ENCODE peak calls at places on chromosomes 12 and 14, in ten cellular contexts. G, X, L, V, Z, A, I, T, C and D are unnamed samples. For H3K4me1, the result is how much of the 10 kb centered on the place peaks cover.

GRCh38 chr14:100106260-100106659 is 41.0 kb downstream of the EVL start:
- DNase-seq in G (no peak), X (no peak), L (no peak), V (no peak), Z (no peak), A (peak), I (no peak), T (peak), C (no peak), D (peak)

GRCh38 chr12:15336772-15337553 is 14.7 kb downstream of the PTPRO start:
- DNase-seq in G (no peak), X (peak), L (no peak), V (no peak), Z (peak), A (no peak), I (no peak), T (no peak), C (no peak), D (no peak)

GRCh38 chr14:42002139-42002538 is 395.5 kb downstream of the LRFN5 start:
- DNase-seq in G (no peak), X (peak), L (no peak), V (no peak), Z (peak), A (no peak), I (no peak), T (no peak), C (no peak), D (no peak)

GRCh38 chr12:7959278-7960063 is 23.5 kb upstream of the SLC2A3 start:
- DNase-seq in G (no peak), X (peak), L (no peak), V (peak), Z (peak), A (peak), I (no peak), T (peak), C (no peak), D (peak)

GRCh38 chr12:111434049-111434448 is 28.3 kb downstream of the SH2B3 start:
- DNase-seq in G (no peak), X (no peak), L (no peak), V (no peak), Z (no peak), A (no peak), I (no peak), T (no peak), C (no peak), D (no peak)

GRCh38 chr12:62625238-62625637 is 158.6 kb downstream of the MON2 start:
- DNase-seq in G (no peak), X (no peak), L (no peak), V (no peak), Z (peak), A (no peak), I (no peak), T (no peak), C (no peak), D (no peak)

GRCh38 chr14:60817113-60817512 is 82.6 kb downstream of the MNAT1 start:
- DNase-seq in G (no peak), X (no peak), L (no peak), V (no peak), Z (peak), A (no peak), I (no peak), T (no peak), C (no peak), D (no peak)

GRCh38 chr12:68067762-68068376 is 78.6 kb downstream of the IFNG-AS1 start:
- DNase-seq in G (peak), X (peak), L (no peak), V (no peak), Z (peak), A (no peak), I (no peak), T (no peak), C (no peak), D (no peak)

GRCh38 chr12:104138747-104139186 is 757 bp upstream of the NFYB start:
- DNase-seq in G (no peak), X (no peak), L (peak), V (no peak), Z (peak), A (peak), I (no peak), T (no peak), C (no peak), D (no peak)

GRCh38 chr12:100661300-100661951 is 87.9 kb downstream of the GAS2L3 start:
- DNase-seq in G (no peak), X (no peak), L (no peak), V (no peak), Z (peak), A (no peak), I (no peak), T (no peak), C (no peak), D (no peak)

GRCh38 chr14:47843236-47843635 is 167.8 kb upstream of the MDGA2 start:
- DNase-seq in G (no peak), X (no peak), L (no peak), V (no peak), Z (no peak), A (no peak), I (no peak), T (no peak), C (no peak), D (no peak)

GRCh38 chr12:109963743-109964429 is 32.3 kb downstream of the GIT2 start:
- DNase-seq in G (no peak), X (no peak), L (peak), V (peak), Z (peak), A (no peak), I (no peak), T (peak), C (no peak), D (no peak)

GRCh38 chr14:72883963-72884362 is 9.9 kb downstream of the DPF3 start:
- DNase-seq in G (no peak), X (peak), L (no peak), V (no peak), Z (peak), A (no peak), I (no peak), T (no peak), C (no peak), D (no peak)

GRCh38 chr14:101364503-101365328 is 196.6 kb upstream of the DIO3 start:
- DNase-seq in G (no peak), X (no peak), L (peak), V (peak), Z (peak), A (no peak), I (peak), T (peak), C (no peak), D (peak)

GRCh38 chr14:89131004-89131750 is 285.9 kb downstream of the FOXN3 start:
- DNase-seq in G (no peak), X (no peak), L (no peak), V (no peak), Z (no peak), A (no peak), I (no peak), T (no peak), C (no peak), D (no peak)

GRCh38 chr12:42213023-42213422 is 25.0 kb downstream of the YAF2 start:
- DNase-seq in G (no peak), X (peak), L (no peak), V (peak), Z (no peak), A (no peak), I (no peak), T (peak), C (no peak), D (no peak)

GRCh38 chr12:27979145-27979544 is 6.6 kb upstream of the PTHLH start:
- DNase-seq in G (no peak), X (peak), L (no peak), V (no peak), Z (peak), A (no peak), I (no peak), T (no peak), C (no peak), D (no peak)

GRCh38 chr12:81598205-81598604 is 160.9 kb downstream of the PPFIA2 start:
- DNase-seq in G (no peak), X (no peak), L (no peak), V (no peak), Z (peak), A (no peak), I (no peak), T (no peak), C (no peak), D (no peak)

GRCh38 chr14:53791116-53791515 is 165.5 kb downstream of the BMP4 start:
- DNase-seq in G (no peak), X (no peak), L (no peak), V (no peak), Z (no peak), A (no peak), I (no peak), T (no peak), C (no peak), D (no peak)

GRCh38 chr12:1926274-1926673 is 7.8 kb upstream of the CACNA2D4 start:
- DNase-seq in G (no peak), X (no peak), L (no peak), V (no peak), Z (no peak), A (no peak), I (no peak), T (peak), C (no peak), D (no peak)

GRCh38 chr12:27619308-27619707 is 76.9 kb upstream of the REP15 start:
- DNase-seq in G (peak), X (peak), L (no peak), V (no peak), Z (peak), A (no peak), I (no peak), T (no peak), C (no peak), D (no peak)

GRCh38 chr12:26077915-26078314 is 46.9 kb downstream of the BHLHE41 start:
- DNase-seq in G (no peak), X (peak), L (no peak), V (no peak), Z (peak), A (no peak), I (no peak), T (no peak), C (no peak), D (no peak)

GRCh38 chr14:47549886-47550285 is 125.5 kb downstream of the MDGA2 start:
- DNase-seq in G (no peak), X (no peak), L (no peak), V (no peak), Z (no peak), A (no peak), I (no peak), T (no peak), C (no peak), D (no peak)

GRCh38 chr12:120257041-120257821 is 8.3 kb downstream of the PXN start:
- DNase-seq in G (no peak), X (peak), L (peak), V (no peak), Z (peak), A (no peak), I (no peak), T (no peak), C (no peak), D (peak)

GRCh38 chr12:62192486-62193250 is 67.5 kb upstream of the USP15 start:
- DNase-seq in G (peak), X (peak), L (peak), V (peak), Z (peak), A (peak), I (no peak), T (peak), C (peak), D (no peak)

GRCh38 chr14:31510222-31510621 is 22.4 kb upstream of the GPR33 start:
- DNase-seq in G (peak), X (peak), L (no peak), V (no peak), Z (peak), A (peak), I (no peak), T (no peak), C (no peak), D (no peak)

GRCh38 chr14:54267172-54267571 is 129.6 kb upstream of the CDKN3 start:
- DNase-seq in G (no peak), X (no peak), L (no peak), V (no peak), Z (no peak), A (no peak), I (no peak), T (no peak), C (no peak), D (no peak)

GRCh38 chr14:28461379-28461778 is 305.2 kb upstream of the FOXG1 start:
- DNase-seq in G (no peak), X (no peak), L (no peak), V (no peak), Z (no peak), A (no peak), I (no peak), T (no peak), C (no peak), D (no peak)

GRCh38 chr12:31591308-31591901 is 469 bp upstream of the DENND5B start:
- DNase-seq in G (peak), X (peak), L (no peak), V (peak), Z (peak), A (no peak), I (no peak), T (peak), C (no peak), D (no peak)

GRCh38 chr14:106417224-106418049 is 891.1 kb downstream of the TMEM121 start:
- DNase-seq in G (no peak), X (no peak), L (peak), V (peak), Z (peak), A (peak), I (no peak), T (peak), C (peak), D (peak)

GRCh38 chr14:100612879-100613455 is 25.8 kb upstream of the BEGAIN start:
- DNase-seq in G (no peak), X (no peak), L (no peak), V (no peak), Z (no peak), A (no peak), I (no peak), T (peak), C (no peak), D (peak)

GRCh38 chr14:92726135-92726932 is 22.1 kb downstream of the LGMN start:
- DNase-seq in G (peak), X (peak), L (peak), V (peak), Z (peak), A (no peak), I (no peak), T (peak), C (peak), D (peak)

GRCh38 chr12:3820122-3820521 is 53.1 kb downstream of the PARP11 start:
- DNase-seq in G (no peak), X (peak), L (no peak), V (no peak), Z (peak), A (no peak), I (no peak), T (no peak), C (no peak), D (no peak)

GRCh38 chr12:52833922-52834726 is at the start of gene KRT79:
- DNase-seq in G (no peak), X (no peak), L (no peak), V (no peak), Z (no peak), A (no peak), I (no peak), T (no peak), C (peak), D (no peak)

GRCh38 chr12:43896496-43896895 is 60.6 kb downstream of the TMEM117 start:
- DNase-seq in G (no peak), X (no peak), L (no peak), V (no peak), Z (no peak), A (no peak), I (no peak), T (no peak), C (no peak), D (no peak)

GRCh38 chr12:57815177-57816000 is 3.1 kb downstream of the AVIL start:
- DNase-seq in G (no peak), X (peak), L (no peak), V (no peak), Z (no peak), A (no peak), I (no peak), T (no peak), C (peak), D (no peak)

GRCh38 chr12:50986961-50987737 is 34.8 kb downstream of the HIGD1C start:
- DNase-seq in G (no peak), X (peak), L (no peak), V (peak), Z (peak), A (peak), I (no peak), T (peak), C (no peak), D (no peak)
- H3K4me1 ChIP-seq in G (under half), X (under half), L (under half), V (under half), Z (under half), A (under half), I (under half), T (under half), C (under half), D (under half)

GRCh38 chr12:106132175-106133135 is 6.3 kb downstream of the NUAK1 start:
- DNase-seq in G (no peak), X (peak), L (no peak), V (no peak), Z (no peak), A (no peak), I (no peak), T (no peak), C (no peak), D (no peak)

GRCh38 chr12:106130474-106131113 is 8.2 kb downstream of the NUAK1 start:
- DNase-seq in G (no peak), X (no peak), L (no peak), V (no peak), Z (no peak), A (no peak), I (no peak), T (no peak), C (no peak), D (no peak)

GRCh38 chr12:106133136-106134087 is 5.3 kb downstream of the NUAK1 start:
- DNase-seq in G (peak), X (peak), L (no peak), V (no peak), Z (peak), A (no peak), I (no peak), T (no peak), C (no peak), D (no peak)

GRCh38 chr12:106134294-106134949 is 4.3 kb downstream of the NUAK1 start:
- DNase-seq in G (no peak), X (no peak), L (no peak), V (no peak), Z (no peak), A (no peak), I (no peak), T (no peak), C (no peak), D (no peak)

DNA sequence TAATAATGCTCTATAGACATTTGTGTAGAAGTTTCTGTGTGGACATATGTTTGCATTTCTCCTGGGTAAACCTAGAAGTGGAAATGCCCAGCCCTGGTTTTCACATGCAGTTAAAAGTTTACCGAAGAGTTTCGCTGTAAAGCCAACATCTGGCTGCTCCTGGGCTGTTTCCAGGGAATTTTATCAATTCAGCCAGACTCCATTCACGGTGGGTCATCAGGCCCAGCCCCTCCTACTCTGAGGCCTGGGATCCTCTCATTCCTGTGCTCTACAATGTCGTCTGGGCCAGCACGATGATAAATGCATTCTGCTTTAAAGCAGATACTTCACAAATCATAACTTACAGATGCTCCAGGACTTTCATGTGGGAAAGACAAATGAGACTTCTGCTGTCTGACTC is 7.1 kb downstream of the NUAK1 start:
- DNase-seq in G (no peak), X (no peak), L (no peak), V (no peak), Z (peak), A (no peak), I (no peak), T (no peak), C (no peak), D (no peak)
- H3K4me1 ChIP-seq in G (half or more), X (half or more), L (half or more), V (under half), Z (half or more), A (under half), I (half or more), T (under half), C (half or more), D (under half)

DNA sequence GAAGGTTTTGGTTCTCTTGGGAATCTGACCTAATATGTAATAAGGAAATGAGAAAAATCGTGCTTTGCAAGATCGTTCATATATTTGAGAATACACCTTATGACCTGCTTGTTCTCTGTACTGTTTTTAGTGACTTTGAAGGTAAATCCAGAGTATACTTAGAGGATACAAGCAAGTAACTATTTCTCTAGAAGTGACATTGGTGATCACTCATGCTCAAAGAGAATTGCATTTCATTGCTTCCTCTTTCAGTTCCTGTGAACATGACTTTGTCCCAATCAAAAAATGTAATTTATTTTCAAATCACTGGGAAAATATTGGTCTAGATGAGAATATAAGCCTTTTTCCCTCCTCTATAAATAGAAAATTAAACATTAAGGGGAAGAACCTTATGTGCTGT is 2.7 kb downstream of the KTN1 start:
- DNase-seq in G (no peak), X (no peak), L (no peak), V (no peak), Z (no peak), A (no peak), I (no peak), T (no peak), C (no peak), D (no peak)
- H3K4me1 ChIP-seq in G (half or more), X (half or more), L (half or more), V (under half), Z (half or more), A (half or more), I (half or more), T (under half), C (under half), D (under half)

GRCh38 chr14:75185251-75186040 is 9.0 kb upstream of the TMED10 start:
- DNase-seq in G (no peak), X (no peak), L (no peak), V (no peak), Z (no peak), A (no peak), I (no peak), T (no peak), C (no peak), D (no peak)
- H3K4me1 ChIP-seq in G (under half), X (under half), L (under half), V (under half), Z (under half), A (under half), I (under half), T (under half), C (under half), D (under half)

GRCh38 chr14:105223770-105224544 is 24.4 kb upstream of the BTBD6 start:
- DNase-seq in G (no peak), X (no peak), L (no peak), V (no peak), Z (no peak), A (no peak), I (no peak), T (no peak), C (no peak), D (no peak)

GRCh38 chr14:105228562-105228961 is 19.8 kb upstream of the BTBD6 start:
- DNase-seq in G (no peak), X (no peak), L (no peak), V (no peak), Z (no peak), A (no peak), I (no peak), T (no peak), C (no peak), D (no peak)

GRCh38 chr14:105227346-105227745 is 21.0 kb upstream of the BTBD6 start:
- DNase-seq in G (no peak), X (no peak), L (no peak), V (no peak), Z (no peak), A (no peak), I (no peak), T (no peak), C (no peak), D (no peak)

GRCh38 chr14:105224845-105225585 is 23.3 kb upstream of the BTBD6 start:
- DNase-seq in G (no peak), X (peak), L (peak), V (no peak), Z (no peak), A (no peak), I (no peak), T (no peak), C (no peak), D (no peak)

DNA sequence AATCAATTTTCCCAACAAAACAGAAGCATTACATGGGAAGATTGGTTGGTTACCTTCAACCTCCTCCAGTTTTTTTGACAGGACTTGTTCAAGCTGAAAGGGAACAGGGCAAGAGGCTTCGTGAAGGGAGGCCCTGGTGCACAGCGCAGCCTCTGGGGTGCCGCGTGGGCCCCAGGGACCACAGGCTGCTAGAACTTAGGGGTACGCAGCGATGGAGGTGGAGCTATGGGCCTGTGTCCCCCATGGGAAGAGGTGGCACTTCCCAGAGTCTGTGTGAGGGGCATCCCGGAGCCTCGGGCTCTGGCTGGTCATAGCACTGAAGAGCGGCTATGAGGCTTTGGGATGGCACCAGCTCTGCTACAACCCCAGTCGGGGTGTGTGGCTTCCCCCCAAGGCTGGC is 22.1 kb upstream of the BTBD6 start:
- DNase-seq in G (no peak), X (no peak), L (peak), V (no peak), Z (no peak), A (no peak), I (no peak), T (no peak), C (no peak), D (no peak)
- H3K4me1 ChIP-seq in G (under half), X (under half), L (under half), V (under half), Z (under half), A (under half), I (under half), T (under half), C (under half), D (under half)